ENCODE peak calls at places on chromosome 10, in nine cellular contexts. One of them, this sample, is unnamed.
A peak's percentile ranks its signal among the peaks of the same experiment; 100 is the strongest.

GRCh38 chr10:118457824-118458428 is 115.8 kb upstream of the FAM204A start:
- DNase-seq in lung microvascular endothelial cell: no peak
- DNase-seq in posterior vena cava: no peak
- DNase-seq in T-helper 2 cell: no peak
- DNase-seq in activated CD4-positive, alpha-beta memory T cell treated with anti-CD3 and anti-CD28 coated beads for 36 hours: no peak
- DNase-seq in fibroblast of the conjunctiva: no peak
- DNase-seq in MM.1S: no peak
- DNase-seq in activated CD8-positive, alpha-beta memory T cell treated with anti-CD3 and anti-CD28 coated beads for 48 hours: no peak
- DNase-seq in Kasumi-1: no peak
- DNase-seq in this sample: no peak

GRCh38 chr10:62053860-62054259 is 152.4 kb downstream of the ARID5B start:
- DNase-seq in lung microvascular endothelial cell: no peak
- DNase-seq in posterior vena cava: no peak
- DNase-seq in T-helper 2 cell: no peak
- DNase-seq in activated CD4-positive, alpha-beta memory T cell treated with anti-CD3 and anti-CD28 coated beads for 36 hours: no peak
- DNase-seq in fibroblast of the conjunctiva: no peak
- DNase-seq in MM.1S: peak; percentile 55
- DNase-seq in activated CD8-positive, alpha-beta memory T cell treated with anti-CD3 and anti-CD28 coated beads for 48 hours: no peak
- DNase-seq in Kasumi-1: no peak
- DNase-seq in this sample: no peak

GRCh38 chr10:110389250-110389649 is 84.5 kb upstream of the SMNDC1 start:
- DNase-seq in lung microvascular endothelial cell: peak; percentile 38
- DNase-seq in posterior vena cava: no peak
- DNase-seq in T-helper 2 cell: no peak
- DNase-seq in activated CD4-positive, alpha-beta memory T cell treated with anti-CD3 and anti-CD28 coated beads for 36 hours: no peak
- DNase-seq in fibroblast of the conjunctiva: no peak
- DNase-seq in MM.1S: no peak
- DNase-seq in activated CD8-positive, alpha-beta memory T cell treated with anti-CD3 and anti-CD28 coated beads for 48 hours: no peak
- DNase-seq in Kasumi-1: peak; percentile 78
- DNase-seq in this sample: no peak

GRCh38 chr10:73625004-73625883 is 16.0 kb downstream of the MYOZ1 start:
- DNase-seq in lung microvascular endothelial cell: peak; percentile 16
- DNase-seq in posterior vena cava: peak; percentile 79
- DNase-seq in T-helper 2 cell: no peak
- DNase-seq in activated CD4-positive, alpha-beta memory T cell treated with anti-CD3 and anti-CD28 coated beads for 36 hours: peak; percentile 32
- DNase-seq in fibroblast of the conjunctiva: no peak
- DNase-seq in MM.1S: peak; percentile 27
- DNase-seq in activated CD8-positive, alpha-beta memory T cell treated with anti-CD3 and anti-CD28 coated beads for 48 hours: peak; percentile 27
- DNase-seq in Kasumi-1: peak; percentile 66
- DNase-seq in this sample: peak; percentile 30

GRCh38 chr10:106535304-106535964 is 629.1 kb downstream of the SORCS1 start:
- DNase-seq in lung microvascular endothelial cell: no peak
- DNase-seq in posterior vena cava: no peak
- DNase-seq in T-helper 2 cell: no peak
- DNase-seq in activated CD4-positive, alpha-beta memory T cell treated with anti-CD3 and anti-CD28 coated beads for 36 hours: no peak
- DNase-seq in fibroblast of the conjunctiva: no peak
- DNase-seq in MM.1S: no peak
- DNase-seq in activated CD8-positive, alpha-beta memory T cell treated with anti-CD3 and anti-CD28 coated beads for 48 hours: no peak
- DNase-seq in Kasumi-1: no peak
- DNase-seq in this sample: no peak

GRCh38 chr10:5284311-5285057 is 80.3 kb upstream of the UCN3 start:
- DNase-seq in lung microvascular endothelial cell: peak; percentile 82
- DNase-seq in posterior vena cava: no peak
- DNase-seq in T-helper 2 cell: no peak
- DNase-seq in activated CD4-positive, alpha-beta memory T cell treated with anti-CD3 and anti-CD28 coated beads for 36 hours: peak; percentile 45
- DNase-seq in fibroblast of the conjunctiva: peak; percentile 8
- DNase-seq in MM.1S: peak; percentile 54
- DNase-seq in activated CD8-positive, alpha-beta memory T cell treated with anti-CD3 and anti-CD28 coated beads for 48 hours: no peak
- DNase-seq in Kasumi-1: peak; percentile 71
- DNase-seq in this sample: peak; percentile 33

GRCh38 chr10:52883996-52884871 is 111.7 kb upstream of the MBL2 start:
- DNase-seq in lung microvascular endothelial cell: peak; percentile 73
- DNase-seq in posterior vena cava: no peak
- DNase-seq in T-helper 2 cell: no peak
- DNase-seq in activated CD4-positive, alpha-beta memory T cell treated with anti-CD3 and anti-CD28 coated beads for 36 hours: no peak
- DNase-seq in fibroblast of the conjunctiva: peak; percentile 24
- DNase-seq in MM.1S: peak; percentile 71
- DNase-seq in activated CD8-positive, alpha-beta memory T cell treated with anti-CD3 and anti-CD28 coated beads for 48 hours: no peak
- DNase-seq in Kasumi-1: peak; percentile 87
- DNase-seq in this sample: peak; percentile 41

GRCh38 chr10:15201589-15202300 is 33.3 kb upstream of the NMT2 start:
- DNase-seq in lung microvascular endothelial cell: no peak
- DNase-seq in posterior vena cava: no peak
- DNase-seq in T-helper 2 cell: no peak
- DNase-seq in activated CD4-positive, alpha-beta memory T cell treated with anti-CD3 and anti-CD28 coated beads for 36 hours: no peak
- DNase-seq in fibroblast of the conjunctiva: no peak
- DNase-seq in MM.1S: no peak
- DNase-seq in activated CD8-positive, alpha-beta memory T cell treated with anti-CD3 and anti-CD28 coated beads for 48 hours: no peak
- DNase-seq in Kasumi-1: no peak
- DNase-seq in this sample: no peak

GRCh38 chr10:122541541-122542002 is 19.0 kb upstream of the DMBT1 start:
- DNase-seq in lung microvascular endothelial cell: peak; percentile 68
- DNase-seq in posterior vena cava: no peak
- DNase-seq in T-helper 2 cell: no peak
- DNase-seq in activated CD4-positive, alpha-beta memory T cell treated with anti-CD3 and anti-CD28 coated beads for 36 hours: no peak
- DNase-seq in fibroblast of the conjunctiva: no peak
- DNase-seq in MM.1S: no peak
- DNase-seq in activated CD8-positive, alpha-beta memory T cell treated with anti-CD3 and anti-CD28 coated beads for 48 hours: no peak
- DNase-seq in Kasumi-1: no peak
- DNase-seq in this sample: no peak

GRCh38 chr10:131024259-131025131 is 287.0 kb downstream of the TCERG1L start:
- DNase-seq in lung microvascular endothelial cell: no peak
- DNase-seq in posterior vena cava: no peak
- DNase-seq in T-helper 2 cell: no peak
- DNase-seq in activated CD4-positive, alpha-beta memory T cell treated with anti-CD3 and anti-CD28 coated beads for 36 hours: no peak
- DNase-seq in fibroblast of the conjunctiva: no peak
- DNase-seq in MM.1S: no peak
- DNase-seq in activated CD8-positive, alpha-beta memory T cell treated with anti-CD3 and anti-CD28 coated beads for 48 hours: no peak
- DNase-seq in Kasumi-1: no peak
- DNase-seq in this sample: no peak